ENCODE peak calls at places on chromosomes 7 and 10, in nine cellular contexts. A is HT-29; K is mucosa of gallbladder; I is stimulated activated CD8-positive, alpha-beta memory T cell treated with anti-CD3 and anti-CD28 coated beads, Interleukin-12 subunit alpha, Interleukin-12 subunit beta, amount 100 ng/mL, for 1 hour; V is naive thymus-derived CD8-positive, alpha-beta T cell; U is amniotic epithelial cell; W is cardiac fibroblast; T is head of caudate nucleus; Z is GF-D8. G is an unnamed sample.
A peak's percentile ranks its signal among the peaks of the same experiment; 100 is the strongest.

GRCh38 chr7:157502701-157503111 is 165.9 kb downstream of the DNAJB6 start:
- DNase-seq in A (no peak), K (no peak), I (peak; percentile 44), V (peak; percentile 77), U (no peak), W (peak; percentile 13), T (no peak), Z (peak; percentile 83), G (peak; percentile 28)

GRCh38 chr10:14010083-14010551 is 320.6 kb downstream of the FRMD4A start:
- DNase-seq in A (no peak), K (no peak), I (no peak), V (no peak), U (peak; percentile 25), W (peak; percentile 69), T (no peak), Z (no peak), G (peak; percentile 43)

GRCh38 chr7:138004936-138005335 is 3.0 kb upstream of the CREB3L2 start:
- DNase-seq in A (no peak), K (no peak), I (no peak), V (no peak), U (no peak), W (no peak), T (no peak), Z (no peak), G (no peak)

GRCh38 chr10:50788951-50789904 is 49.5 kb downstream of the ASAH2B start:
- DNase-seq in A (peak; percentile 54), K (no peak), I (no peak), V (no peak), U (peak; percentile 24), W (peak; percentile 67), T (no peak), Z (no peak), G (peak; percentile 25)

GRCh38 chr7:137850586-137850985 is 3.8 kb upstream of the DGKI start:
- DNase-seq in A (no peak), K (no peak), I (no peak), V (no peak), U (peak; percentile 54), W (no peak), T (no peak), Z (no peak), G (peak; percentile 31)

GRCh38 chr7:35906191-35906908 is 105.5 kb downstream of the SEPTIN7 start:
- DNase-seq in A (peak; percentile 92), K (peak; percentile 78), I (peak; percentile 50), V (peak; percentile 76), U (peak; percentile 78), W (peak; percentile 90), T (peak; percentile 74), Z (peak; percentile 42), G (peak; percentile 34)

GRCh38 chr7:43849069-43849468 is 20.2 kb downstream of the MRPS24 start:
- DNase-seq in A (no peak), K (no peak), I (no peak), V (no peak), U (no peak), W (no peak), T (no peak), Z (no peak), G (no peak)

GRCh38 chr10:29210469-29210868 is 78.4 kb upstream of the LYZL1 start:
- DNase-seq in A (no peak), K (no peak), I (no peak), V (no peak), U (no peak), W (peak; percentile 48), T (no peak), Z (no peak), G (no peak)

GRCh38 chr10:131961777-131962450 is 19.8 kb downstream of the BNIP3 start:
- DNase-seq in A (no peak), K (no peak), I (no peak), V (no peak), U (no peak), W (no peak), T (no peak), Z (no peak), G (no peak)

GRCh38 chr10:35523670-35524225 is 81.4 kb upstream of the GJD4 start:
- DNase-seq in A (no peak), K (no peak), I (no peak), V (no peak), U (peak; percentile 52), W (no peak), T (no peak), Z (no peak), G (no peak)

GRCh38 chr10:58645762-58646161 is 133.1 kb downstream of the BICC1 start:
- DNase-seq in A (no peak), K (no peak), I (no peak), V (no peak), U (no peak), W (peak; percentile 68), T (no peak), Z (no peak), G (no peak)

GRCh38 chr7:107147464-107148214 is 21.2 kb upstream of the HBP1 start:
- DNase-seq in A (peak; percentile 57), K (no peak), I (no peak), V (peak; percentile 39), U (peak; percentile 42), W (peak; percentile 58), T (peak; percentile 32), Z (no peak), G (peak; percentile 11)

GRCh38 chr7:95723583-95724180 is 48.7 kb upstream of the DYNC1I1 start:
- DNase-seq in A (peak; percentile 75), K (peak; percentile 31), I (no peak), V (no peak), U (peak; percentile 38), W (peak; percentile 60), T (peak; percentile 69), Z (no peak), G (peak; percentile 9)

GRCh38 chr10:80596391-80597257 is 58.9 kb downstream of the SH2D4B start:
- DNase-seq in A (peak; percentile 57), K (peak; percentile 16), I (no peak), V (peak; percentile 45), U (peak; percentile 42), W (peak; percentile 61), T (peak; percentile 9), Z (no peak), G (peak; percentile 12)

GRCh38 chr10:21649441-21649872 is 115.4 kb downstream of the MLLT10 start:
- DNase-seq in A (no peak), K (no peak), I (no peak), V (no peak), U (peak; percentile 64), W (no peak), T (no peak), Z (peak; percentile 13), G (peak; percentile 21)

GRCh38 chr10:71509444-71509843 is 112.7 kb downstream of the CDH23 start:
- DNase-seq in A (no peak), K (no peak), I (no peak), V (no peak), U (no peak), W (no peak), T (no peak), Z (no peak), G (no peak)

GRCh38 chr10:128990986-128991385 is 476.1 kb upstream of the MGMT start:
- DNase-seq in A (no peak), K (no peak), I (no peak), V (no peak), U (no peak), W (no peak), T (no peak), Z (no peak), G (no peak)

GRCh38 chr10:102661614-102662133 is 17.4 kb downstream of the TRIM8 start:
- DNase-seq in A (no peak), K (no peak), I (no peak), V (no peak), U (no peak), W (no peak), T (no peak), Z (no peak), G (no peak)

GRCh38 chr7:151682831-151683614 is 163.3 kb upstream of the RHEB start:
- DNase-seq in A (no peak), K (no peak), I (no peak), V (no peak), U (no peak), W (no peak), T (peak; percentile 53), Z (no peak), G (no peak)

GRCh38 chr7:1564603-1565022 is 5.2 kb downstream of the PSMG3 start:
- DNase-seq in A (no peak), K (no peak), I (no peak), V (no peak), U (peak; percentile 34), W (no peak), T (no peak), Z (no peak), G (peak; percentile 64)

GRCh38 chr10:12419279-12419847 is 70.0 kb downstream of the CAMK1D start:
- DNase-seq in A (peak; percentile 5), K (no peak), I (peak; percentile 30), V (no peak), U (peak; percentile 99), W (peak; percentile 85), T (no peak), Z (no peak), G (peak; percentile 97)

GRCh38 chr7:36875794-36876193 is 151.5 kb upstream of the AOAH start:
- DNase-seq in A (no peak), K (no peak), I (no peak), V (no peak), U (no peak), W (no peak), T (no peak), Z (no peak), G (no peak)

GRCh38 chr10:86659721-86660438 is 5.5 kb downstream of the OPN4 start:
- DNase-seq in A (no peak), K (no peak), I (no peak), V (no peak), U (no peak), W (no peak), T (no peak), Z (no peak), G (no peak)

GRCh38 chr10:43055217-43055616 is 21.7 kb upstream of the RET start:
- DNase-seq in A (no peak), K (no peak), I (no peak), V (no peak), U (no peak), W (no peak), T (no peak), Z (no peak), G (no peak)

GRCh38 chr10:21363087-21363752 is 162.3 kb downstream of the SKIDA1 start:
- DNase-seq in A (no peak), K (no peak), I (no peak), V (no peak), U (no peak), W (no peak), T (no peak), Z (no peak), G (no peak)

GRCh38 chr10:72802291-72803118 is 91.0 kb upstream of the OIT3 start:
- DNase-seq in A (no peak), K (no peak), I (no peak), V (no peak), U (peak; percentile 64), W (peak; percentile 55), T (no peak), Z (no peak), G (peak; percentile 17)

GRCh38 chr10:31262672-31263071 is 56.3 kb upstream of the ZEB1 start:
- DNase-seq in A (no peak), K (peak; percentile 31), I (no peak), V (no peak), U (peak; percentile 61), W (peak; percentile 92), T (no peak), Z (no peak), G (no peak)

GRCh38 chr7:27199820-27200760 is at the start of gene HOXA13:
- DNase-seq in A (peak; percentile 92), K (no peak), I (no peak), V (no peak), U (no peak), W (no peak), T (no peak), Z (peak; percentile 86), G (peak; percentile 78)

GRCh38 chr10:122128357-122128756 is 139.4 kb downstream of the TACC2 start:
- DNase-seq in A (no peak), K (peak; percentile 44), I (no peak), V (no peak), U (peak; percentile 29), W (peak; percentile 63), T (no peak), Z (no peak), G (no peak)

GRCh38 chr7:151121380-151122170 is 35.3 kb downstream of the AGAP3 start:
- DNase-seq in A (no peak), K (no peak), I (no peak), V (no peak), U (no peak), W (no peak), T (no peak), Z (no peak), G (no peak)

GRCh38 chr10:113410618-113411017 is 142.2 kb upstream of the HABP2 start:
- DNase-seq in A (no peak), K (no peak), I (no peak), V (no peak), U (no peak), W (no peak), T (no peak), Z (no peak), G (no peak)

G was measured in NCI-H226.